ENCODE peak calls at places on chromosomes 7 and 10, in seven cellular contexts. T, Y, K, O, Z, M and H are unnamed samples.

GRCh38 chr7:151873402-151873965 is 3.4 kb downstream of the PRKAG2 start:
- DNase-seq in T (no peak), Y (no peak), K (no peak), O (no peak), Z (no peak), M (no peak), H (no peak)

GRCh38 chr10:48670978-48671913 is 13.4 kb upstream of the WDFY4 start:
- DNase-seq in T (peak), Y (no peak), K (no peak), O (no peak), Z (no peak), M (no peak), H (no peak)

GRCh38 chr10:127157506-127158205 is 38.7 kb downstream of the INSYN2A start:
- DNase-seq in T (no peak), Y (no peak), K (no peak), O (no peak), Z (no peak), M (peak), H (no peak)

GRCh38 chr10:118754132-118754555 is 626 bp downstream of the CACUL1 start:
- DNase-seq in T (no peak), Y (peak), K (no peak), O (peak), Z (peak), M (peak), H (no peak)

GRCh38 chr10:43140414-43140813 is 2.2 kb downstream of the CSGALNACT2 start:
- DNase-seq in T (peak), Y (peak), K (no peak), O (no peak), Z (peak), M (peak), H (no peak)

GRCh38 chr10:44030132-44030531 is 354.8 kb downstream of the CXCL12 start:
- DNase-seq in T (no peak), Y (no peak), K (no peak), O (peak), Z (no peak), M (no peak), H (peak)

GRCh38 chr10:68135922-68136718 is 26.8 kb downstream of the MYPN start:
- DNase-seq in T (peak), Y (peak), K (no peak), O (no peak), Z (peak), M (peak), H (no peak)

GRCh38 chr10:126521354-126521753 is 133.1 kb upstream of the ADAM12 start:
- DNase-seq in T (peak), Y (no peak), K (no peak), O (no peak), Z (peak), M (no peak), H (no peak)

GRCh38 chr7:89238156-89238555 is 442.6 kb upstream of the TEX47 start:
- DNase-seq in T (peak), Y (no peak), K (no peak), O (no peak), Z (no peak), M (peak), H (no peak)

GRCh38 chr7:146366938-146367337 is 250.3 kb downstream of the CNTNAP2 start:
- DNase-seq in T (no peak), Y (no peak), K (no peak), O (no peak), Z (no peak), M (peak), H (no peak)

GRCh38 chr7:108026116-108026515 is 23.2 kb upstream of the LAMB1 start:
- DNase-seq in T (no peak), Y (no peak), K (no peak), O (no peak), Z (no peak), M (no peak), H (no peak)